ENCODE peak calls at places on chromosomes 7 and 10, in four cellular contexts. A is neural progenitor cell; S is mammary epithelial cell; J is activated CD4-positive, alpha-beta T cell treated with anti-CD3 and anti-CD28 coated beads, Interleukin-2, amount 50 U/mL, for 1 hour. G is an unnamed sample.

GRCh38 chr10:127926455-127926854 is 19.6 kb downstream of the PTPRE start:
- DNase-seq in A (no peak), S (no peak), J (no peak), G (no peak)

GRCh38 chr7:108517951-108518350 is 8.0 kb downstream of the PNPLA8 start:
- DNase-seq in A (no peak), S (no peak), J (no peak), G (no peak)

GRCh38 chr7:55546826-55547225 is 25.5 kb downstream of the VOPP1 start:
- DNase-seq in A (no peak), S (peak), J (peak), G (no peak)

GRCh38 chr10:71638577-71639411 is 80.8 kb downstream of the C10orf105 start:
- DNase-seq in A (no peak), S (no peak), J (no peak), G (no peak)

GRCh38 chr7:83301416-83301815 is 138.7 kb upstream of the PCLO start:
- DNase-seq in A (no peak), S (no peak), J (no peak), G (no peak)

GRCh38 chr7:10225265-10225664 is 748.4 kb upstream of the PHF14 start:
- DNase-seq in A (peak), S (no peak), J (no peak), G (no peak)

GRCh38 chr7:66142996-66143395 is 28.3 kb downstream of the CRCP start:
- DNase-seq in A (no peak), S (peak), J (no peak), G (no peak)

GRCh38 chr10:46308666-46309450 is 22.1 kb downstream of the ANTXRL start:
- DNase-seq in A (no peak), S (no peak), J (no peak), G (no peak)

GRCh38 chr7:98024075-98024474 is 34.1 kb upstream of the OCM2 start:
- DNase-seq in A (no peak), S (no peak), J (no peak), G (no peak)

GRCh38 chr10:2791774-2792443 is 275.4 kb upstream of the PFKP start:
- DNase-seq in A (no peak), S (no peak), J (no peak), G (no peak)

GRCh38 chr7:129163875-129164544 is 19.5 kb downstream of the TSPAN33 start:
- DNase-seq in A (peak), S (peak), J (no peak), G (peak)

GRCh38 chr10:43867667-43868361 is 219.1 kb upstream of the ZNF32 start:
- DNase-seq in A (no peak), S (no peak), J (no peak), G (no peak)

GRCh38 chr10:47347303-47347675 is 874 bp upstream of the RBP3 start:
- DNase-seq in A (no peak), S (no peak), J (no peak), G (no peak)

GRCh38 chr10:119139464-119140067 is 25.9 kb downstream of the SFXN4 start:
- DNase-seq in A (peak), S (peak), J (peak), G (peak)

GRCh38 chr10:103693070-103693811 is 162.1 kb downstream of the SH3PXD2A start:
- DNase-seq in A (peak), S (no peak), J (peak), G (peak)

GRCh38 chr10:22427101-22427500 is 81.8 kb downstream of the SPAG6 start:
- DNase-seq in A (no peak), S (peak), J (no peak), G (no peak)

GRCh38 chr10:121788717-121789116 is 139.1 kb downstream of the ATE1 start:
- DNase-seq in A (no peak), S (no peak), J (no peak), G (no peak)

GRCh38 chr7:25132430-25132829 is 7.4 kb upstream of the CYCS start:
- DNase-seq in A (no peak), S (no peak), J (no peak), G (no peak)

GRCh38 chr7:98250789-98251188 is 1.2 kb downstream of the TECPR1 start:
- DNase-seq in A (no peak), S (no peak), J (peak), G (peak)

GRCh38 chr10:27998178-27998953 is 513 bp downstream of the ODAD2 start:
- DNase-seq in A (peak), S (no peak), J (peak), G (no peak)